ENCODE peak calls at places on chromosomes 11 and 22, in ten cellular contexts. T is GM23338; E is retina; F is cardiac fibroblast; P is ecto neural progenitor cell; C is fibroblast of pulmonary artery; Z is AG04450; Q is effector CD4-positive, alpha-beta T cell; N is smooth muscle cell of the brain vasculature; V is iris pigment epithelial cell. H is an unnamed sample.

GRCh38 chr22:48884292-48884691 is 943.4 kb downstream of the BRD1 start:
- DNase-seq in C (no peak), Q (no peak), T (no peak), F (no peak), V (no peak), E (no peak), N (no peak), P (no peak), Z (no peak), H (no peak)

GRCh38 chr22:24471570-24471969 is 23.6 kb upstream of the UPB1 start:
- DNase-seq in P (no peak), N (peak), Z (peak), E (no peak), T (no peak), Q (no peak), C (peak), F (peak), V (peak), H (no peak)

GRCh38 chr11:107427569-107428180 is 29.9 kb downstream of the CWF19L2 start:
- DNase-seq in N (no peak), Z (no peak), C (no peak), Q (no peak), F (no peak), V (no peak), T (no peak), E (no peak), P (no peak), H (no peak)

GRCh38 chr11:103730151-103730940 is 306.1 kb upstream of the DDI1 start:
- DNase-seq in V (peak), Z (peak), Q (no peak), F (peak), P (no peak), C (peak), E (peak), N (no peak), T (no peak), H (no peak)

GRCh38 chr11:32920570-32920969 is 28.0 kb downstream of the QSER1 start:
- DNase-seq in E (no peak), F (no peak), V (no peak), Z (no peak), P (no peak), Q (no peak), C (no peak), T (no peak), N (no peak), H (no peak)

GRCh38 chr11:9605742-9606141 is 32.3 kb downstream of the WEE1 start:
- DNase-seq in Z (no peak), C (no peak), F (no peak), E (no peak), T (no peak), V (no peak), Q (no peak), P (no peak), N (no peak), H (no peak)

GRCh38 chr22:40322061-40322460 is 24.2 kb upstream of the ADSL start:
- DNase-seq in T (no peak), Q (no peak), E (no peak), V (peak), F (no peak), Z (no peak), N (no peak), P (no peak), C (no peak), H (no peak)

GRCh38 chr11:77800445-77800844 is 20.1 kb downstream of the RSF1 start:
- DNase-seq in F (no peak), V (no peak), Z (no peak), C (no peak), Q (no peak), E (no peak), P (no peak), T (no peak), N (no peak), H (no peak)

GRCh38 chr11:72228229-72228843 is 3.8 kb downstream of the INPPL1 start:
- DNase-seq in P (peak), C (no peak), Z (no peak), F (peak), T (peak), V (peak), N (no peak), E (no peak), Q (no peak), H (no peak)

GRCh38 chr22:36244522-36245391 is 5.4 kb upstream of the APOL2 start:
- DNase-seq in T (no peak), Z (no peak), V (peak), N (no peak), E (no peak), C (peak), Q (no peak), F (peak), P (no peak), H (no peak)

GRCh38 chr11:118338637-118339061 is 3.9 kb downstream of the CD3D start:
- DNase-seq in T (peak), P (no peak), Q (peak), Z (no peak), F (peak), E (no peak), N (no peak), C (peak), V (peak), H (no peak)

GRCh38 chr11:122920579-122920978 is 38.0 kb downstream of the JHY start:
- DNase-seq in P (no peak), Q (no peak), F (no peak), N (no peak), C (no peak), Z (no peak), E (no peak), V (no peak), T (peak), H (peak)

GRCh38 chr11:78313898-78314297 is 103.7 kb downstream of the GAB2 start:
- DNase-seq in P (no peak), F (no peak), V (no peak), T (no peak), Z (no peak), Q (no peak), C (no peak), N (no peak), E (no peak), H (no peak)

GRCh38 chr11:75233688-75234295 is 6.8 kb upstream of the TPBGL start:
- DNase-seq in T (peak), E (peak), P (peak), C (peak), Q (no peak), N (peak), V (peak), Z (peak), F (peak), H (peak)

GRCh38 chr11:46669606-46670243 is 30.7 kb downstream of the ARHGAP1 start:
- DNase-seq in E (no peak), Z (no peak), Q (no peak), F (no peak), V (peak), N (no peak), C (no peak), T (peak), P (no peak), H (no peak)

GRCh38 chr11:75574698-75575265 is 12.7 kb downstream of the SERPINH1 start:
- DNase-seq in Q (no peak), V (no peak), N (no peak), Z (no peak), C (no peak), T (no peak), P (no peak), E (no peak), F (no peak), H (no peak)

GRCh38 chr11:697811-698311 is 2.2 kb downstream of the TMEM80 start:
- DNase-seq in N (no peak), F (peak), Q (no peak), T (no peak), V (peak), P (no peak), C (no peak), E (no peak), Z (no peak), H (no peak)